ENCODE peak calls at places on chromosomes 7 and 10, in ten cellular contexts. L, Z, J, H, E, Y, P, T, S and F are unnamed samples.

GRCh38 chr7:5661941-5662340 is 119.5 kb downstream of the RNF216 start:
- DNase-seq in L (no peak), Z (no peak), J (no peak), H (no peak), E (no peak), Y (no peak), P (no peak), T (no peak), S (no peak), F (peak; percentile 4)

GRCh38 chr7:151010307-151011096 is 13.8 kb downstream of the ATG9B start:
- DNase-seq in L (peak; percentile 72), Z (no peak), J (no peak), H (no peak), E (no peak), Y (no peak), P (no peak), T (peak; percentile 70), S (peak; percentile 23), F (peak; percentile 50)

GRCh38 chr10:34804306-34804705 is 10.8 kb downstream of the PARD3 start:
- DNase-seq in L (no peak), Z (no peak), J (no peak), H (no peak), E (no peak), Y (no peak), P (no peak), T (no peak), S (peak; percentile 10), F (no peak)

GRCh38 chr7:69654381-69654780 is 56.1 kb downstream of the AUTS2 start:
- DNase-seq in L (no peak), Z (no peak), J (peak; percentile 43), H (no peak), E (peak; percentile 22), Y (no peak), P (no peak), T (no peak), S (no peak), F (no peak)

GRCh38 chr10:49140306-49141175 is 6.7 kb upstream of the FAM170B start:
- DNase-seq in L (no peak), Z (no peak), J (no peak), H (no peak), E (no peak), Y (no peak), P (no peak), T (no peak), S (no peak), F (no peak)

GRCh38 chr10:125159932-125160855 is at the start of gene CTBP2:
- DNase-seq in L (peak; percentile 84), Z (no peak), J (peak; percentile 67), H (no peak), E (peak; percentile 51), Y (peak; percentile 73), P (peak; percentile 78), T (peak; percentile 84), S (no peak), F (no peak)

GRCh38 chr7:106737202-106737562 is 76.2 kb upstream of the CCDC71L start:
- DNase-seq in L (no peak), Z (no peak), J (no peak), H (no peak), E (peak; percentile 80), Y (no peak), P (no peak), T (no peak), S (peak; percentile 63), F (no peak)

GRCh38 chr7:1555046-1555812 is 776 bp downstream of the TMEM184A start:
- DNase-seq in L (peak; percentile 93), Z (no peak), J (peak; percentile 80), H (no peak), E (peak; percentile 51), Y (no peak), P (no peak), T (peak; percentile 90), S (peak; percentile 89), F (no peak)

GRCh38 chr10:71045936-71046335 is 157.6 kb upstream of the PCBD1 start:
- DNase-seq in L (no peak), Z (no peak), J (no peak), H (no peak), E (no peak), Y (no peak), P (no peak), T (no peak), S (no peak), F (no peak)

GRCh38 chr10:3107426-3107961 is 40.1 kb downstream of the PFKP start:
- DNase-seq in L (no peak), Z (peak; percentile 86), J (peak; percentile 70), H (peak; percentile 90), E (peak; percentile 99), Y (peak; percentile 80), P (peak; percentile 90), T (peak; percentile 96), S (peak; percentile 98), F (no peak)

GRCh38 chr7:96927131-96927530 is 78.2 kb upstream of the DLX6 start:
- DNase-seq in L (no peak), Z (no peak), J (no peak), H (no peak), E (no peak), Y (no peak), P (no peak), T (no peak), S (no peak), F (no peak)

GRCh38 chr7:22814261-22815208 is 8.1 kb downstream of the TOMM7 start:
- DNase-seq in L (no peak), Z (no peak), J (no peak), H (no peak), E (peak; percentile 43), Y (no peak), P (no peak), T (no peak), S (peak; percentile 62), F (no peak)

GRCh38 chr10:102275343-102275742 is 30.0 kb downstream of the GBF1 start:
- DNase-seq in L (no peak), Z (no peak), J (no peak), H (no peak), E (no peak), Y (no peak), P (no peak), T (no peak), S (no peak), F (no peak)

DNA sequence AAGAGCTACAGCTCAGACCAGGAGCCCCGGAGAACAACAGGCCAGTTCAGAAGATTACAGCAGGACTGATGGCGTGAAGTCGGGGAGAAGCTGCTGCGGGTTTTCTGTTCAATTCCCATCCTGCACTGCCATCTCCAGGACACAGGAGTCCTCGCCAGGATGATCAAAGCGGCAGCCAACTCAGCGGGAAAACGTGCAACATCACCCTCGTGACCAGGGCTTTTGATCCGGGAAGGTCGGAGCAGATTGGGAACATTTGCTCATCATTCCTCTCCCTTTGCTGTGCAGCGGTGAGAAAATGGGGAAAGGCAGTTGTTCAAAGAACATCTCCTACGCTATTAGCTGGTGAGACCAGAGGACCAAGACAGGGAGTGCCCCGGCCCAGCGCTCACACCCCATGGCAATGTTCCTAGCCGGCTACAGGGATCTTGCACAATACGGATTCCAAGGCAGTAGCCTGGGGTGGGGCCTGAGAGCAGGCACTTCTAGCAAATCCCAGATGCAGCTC is 50.4 kb upstream of the FOXK1 start:
- DNase-seq in L (peak; percentile 93), Z (peak; percentile 58), J (peak; percentile 57), H (peak; percentile 77), E (peak; percentile 95), Y (peak; percentile 92), P (peak; percentile 86), T (peak; percentile 92), S (peak; percentile 91), F (no peak)
- H3K4me3 ChIP-seq in L (no peak overlapping the region), Z (peak overlapping the region; percentile 65), J (no peak overlapping the region), H (peak overlapping the region; percentile 40), E (peak overlapping the region; percentile 63), Y (peak overlapping the region; percentile 18), P (peak overlapping the region; percentile 36), T (peak overlapping the region; percentile 30), S (peak overlapping the region; percentile 42), F (no peak overlapping the region)

DNA sequence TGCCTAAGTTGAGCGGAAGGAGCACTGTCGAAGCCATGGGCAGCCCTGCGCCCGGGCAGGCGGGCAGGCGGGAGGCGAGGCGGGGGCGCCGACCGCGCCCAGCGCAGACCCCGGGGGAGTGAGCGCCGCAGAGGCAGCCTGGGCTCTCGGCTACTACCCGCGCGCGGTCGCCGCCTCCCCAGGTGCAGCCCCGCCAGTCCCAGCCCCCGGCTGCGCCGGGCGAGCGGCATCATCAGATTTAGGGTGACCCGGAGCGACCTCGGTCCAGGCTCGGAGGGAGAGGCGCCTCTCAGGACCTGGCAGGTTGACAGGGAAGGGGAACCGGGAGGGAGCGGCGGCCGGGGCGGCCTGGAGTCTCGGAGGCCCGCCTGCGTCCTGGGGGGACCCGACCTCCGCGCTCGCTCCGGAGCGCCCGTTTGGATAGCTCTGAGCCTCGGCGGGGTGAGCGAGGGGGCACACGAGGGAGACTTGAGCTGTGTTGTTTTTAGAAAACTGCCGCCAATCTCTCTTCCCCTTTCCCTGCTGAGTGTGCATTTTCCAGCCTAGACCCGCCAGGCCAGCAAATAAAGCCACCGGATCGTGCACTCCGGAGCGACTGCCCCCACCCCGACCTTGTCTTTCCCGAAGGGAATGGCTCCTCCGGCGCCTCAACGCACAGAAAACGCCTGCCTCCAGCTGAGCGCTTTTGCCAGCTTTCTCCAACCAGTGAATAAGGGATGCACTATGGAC is 2.3 kb upstream of the NRP1 start:
- DNase-seq in L (peak; percentile 53), Z (no peak), J (peak; percentile 52), H (no peak), E (no peak), Y (peak; percentile 74), P (peak; percentile 73), T (peak; percentile 91), S (no peak), F (no peak)
- H3K4me3 ChIP-seq in L (peak overlapping the region; percentile 92), Z (peak overlapping the region; percentile 94), J (peak overlapping the region; percentile 54), H (peak overlapping the region; percentile 89), E (peak overlapping the region; percentile 96), Y (peak overlapping the region; percentile 77), P (peak overlapping the region; percentile 85), T (peak overlapping the region; percentile 77), S (peak overlapping the region; percentile 85), F (no peak overlapping the region)

GRCh38 chr7:57425969-57426628 is 23.9 kb upstream of the ZNF716 start:
- DNase-seq in L (no peak), Z (no peak), J (no peak), H (no peak), E (no peak), Y (no peak), P (no peak), T (no peak), S (no peak), F (no peak)
- H3K4me3 ChIP-seq in L (no peak overlapping the region), Z (no peak overlapping the region), J (no peak overlapping the region), H (no peak overlapping the region), E (no peak overlapping the region), Y (no peak overlapping the region), P (no peak overlapping the region), T (no peak overlapping the region), S (no peak overlapping the region), F (no peak overlapping the region)

DNA sequence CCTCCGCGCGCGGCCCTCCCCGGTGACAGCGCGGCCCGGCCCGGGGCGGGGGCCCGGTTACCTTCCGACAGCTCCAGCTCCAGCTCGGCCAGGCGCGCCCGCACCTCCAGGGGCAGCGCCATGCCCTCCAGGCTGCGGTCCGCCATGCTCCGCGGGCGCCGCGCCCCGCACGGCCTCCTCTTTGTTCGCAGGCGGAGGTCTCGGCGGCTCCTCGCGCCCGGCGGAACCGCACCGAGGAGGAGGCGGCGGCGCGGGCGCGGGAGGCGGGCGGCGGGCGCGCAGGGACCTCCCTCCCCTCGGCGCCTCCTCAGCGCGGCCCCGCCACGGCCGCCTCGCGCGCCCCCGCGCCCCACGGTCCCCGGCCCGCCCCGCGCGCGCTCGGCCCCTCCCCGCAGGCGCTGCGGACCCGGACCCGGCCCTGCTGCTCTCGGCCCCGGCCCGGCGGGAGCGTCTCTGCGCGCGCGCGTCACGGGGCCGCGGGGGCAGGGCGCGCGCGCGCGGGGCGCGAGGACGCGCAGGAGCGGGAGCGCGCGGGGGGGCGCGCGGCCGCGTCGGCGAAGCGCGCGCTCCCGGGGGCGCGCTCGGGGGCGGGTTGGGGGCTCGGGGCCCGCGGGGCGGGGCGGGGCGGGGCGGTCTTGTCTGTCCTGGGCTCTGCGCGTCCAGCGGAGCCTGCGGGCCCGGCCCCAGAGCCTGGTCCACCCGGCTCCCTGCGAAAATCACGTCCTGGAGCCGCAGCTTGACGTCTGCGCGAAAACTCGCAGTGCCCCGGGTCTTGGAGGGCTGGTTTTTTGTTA is at the start of gene DIP2C:
- DNase-seq in L (peak; percentile 94), Z (no peak), J (peak; percentile 66), H (no peak), E (peak; percentile 72), Y (no peak), P (peak; percentile 85), T (peak; percentile 92), S (peak; percentile 77), F (no peak)
- H3K4me3 ChIP-seq in L (peak within 1 kb of the TSS; percentile 89), Z (peak within 1 kb of the TSS; percentile 86), J (peak within 1 kb of the TSS; percentile 57), H (peak within 1 kb of the TSS; percentile 72), E (peak within 1 kb of the TSS; percentile 77), Y (peak within 1 kb of the TSS; percentile 83), P (peak within 1 kb of the TSS; percentile 65), T (peak within 1 kb of the TSS; percentile 78), S (peak within 1 kb of the TSS; percentile 95), F (no peak within 1 kb of the TSS)